ENCODE peak calls at places on chromosomes 4 and X, in seven cellular contexts. T is stimulated activated CD4-positive, alpha-beta T cell treated with anti-CD3 and anti-CD28 coated beads, Interleukin-1b, Interleukin-23, amount 100 ng/mL, for 4 hours; N is fibroblast of mammary gland; K is germinal center; A is GM04503; L is midbrain; O is GM23338. Y is an unnamed sample.

GRCh38 chr4:165207016-165207430 is 338 bp upstream of the KLHL2 start:
- DNase-seq in O (no peak), N (peak; percentile 18), A (no peak), L (peak; percentile 53), T (no peak), K (peak; percentile 32), Y (peak; percentile 68)

GRCh38 chr4:77126844-77127614 is 30.0 kb upstream of the CCNG2 start:
- DNase-seq in T (no peak), O (no peak), L (no peak), N (no peak), K (peak; percentile 78), A (no peak), Y (peak; percentile 63)

GRCh38 chrX:83829874-83830273 is 31.1 kb upstream of the CYLC1 start:
- DNase-seq in N (no peak), A (no peak), L (peak; percentile 1), T (no peak), K (no peak), O (no peak), Y (peak; percentile 1)

GRCh38 chr4:125315571-125316390 is 1.0 kb downstream of the FAT4 start:
- DNase-seq in T (no peak), L (peak; percentile 77), K (peak; percentile 3), A (no peak), O (peak; percentile 75), N (peak; percentile 48), Y (no peak)

GRCh38 chr4:25767877-25768475 is 94.8 kb downstream of the SEL1L3 start:
- DNase-seq in N (peak; percentile 80), K (no peak), A (no peak), T (no peak), L (peak; percentile 74), O (peak; percentile 84), Y (peak; percentile 86)

GRCh38 chr4:83152771-83153170 is 38.2 kb upstream of the PLAC8 start:
- DNase-seq in N (no peak), K (no peak), L (no peak), A (no peak), T (no peak), O (no peak), Y (no peak)

GRCh38 chr4:40311811-40312346 is 23.3 kb upstream of the CHRNA9 start:
- DNase-seq in L (no peak), K (no peak), N (no peak), T (no peak), A (no peak), O (no peak), Y (no peak)

GRCh38 chr4:33709247-33709646 is 2535.1 kb downstream of the ARAP2 start:
- DNase-seq in T (no peak), N (peak; percentile 87), L (no peak), A (no peak), K (no peak), O (no peak), Y (no peak)

GRCh38 chrX:1387141-1387776 is 4.7 kb downstream of the SLC25A6 start:
- DNase-seq in T (no peak), A (no peak), L (no peak), N (no peak), O (no peak), K (no peak), Y (no peak)

GRCh38 chr4:188002346-188002745 is 6.8 kb downstream of the ZFP42 start:
- DNase-seq in N (no peak), A (no peak), T (no peak), K (no peak), O (no peak), L (no peak), Y (no peak)

GRCh38 chr4:105765690-105766407 is 57.3 kb downstream of the GSTCD start:
- DNase-seq in K (no peak), N (peak; percentile 89), L (no peak), O (peak; percentile 24), T (no peak), A (peak; percentile 55), Y (no peak)

GRCh38 chrX:39936886-39937770 is 160.6 kb downstream of the BCOR start:
- DNase-seq in N (no peak), A (no peak), O (no peak), L (no peak), T (no peak), K (no peak), Y (no peak)

Y was measured in pons.